ENCODE peak calls at places on chromosomes 11 and 22, in five cellular contexts. P is ovary, O is uterus, W is adrenal gland, Z is GM23338. F is an unnamed sample. For H3K4me1 and H3K27me3, the result is how much of the 10 kb centered on the place peaks cover.

GRCh38 chr11:57426439-57426753 is 525 bp downstream of the SLC43A3 start:
- DNase-seq in P (no peak), O (no peak), W (no peak), Z (peak), F (no peak)

GRCh38 chr11:74388678-74389327 is 9.4 kb downstream of the PGM2L1 start:
- DNase-seq in P (peak), O (peak), W (peak), Z (peak), F (no peak)

GRCh38 chr22:32535531-32536190 is 61.0 kb downstream of the FBXO7 start:
- DNase-seq in P (no peak), O (no peak), W (no peak), Z (no peak), F (no peak)

GRCh38 chr11:61889831-61890230 is 1.5 kb downstream of the FADS3 start:
- DNase-seq in P (no peak), O (no peak), W (no peak), Z (no peak), F (no peak)

GRCh38 chr11:13884159-13884799 is 78.2 kb upstream of the SPON1 start:
- DNase-seq in P (no peak), O (no peak), W (no peak), Z (no peak), F (no peak)

GRCh38 chr11:9688716-9689511 is 25.0 kb downstream of the SWAP70 start:
- DNase-seq in P (no peak), O (no peak), W (peak), Z (no peak), F (no peak)

GRCh38 chr11:118306556-118306955 is 2.0 kb downstream of the CD3E start:
- DNase-seq in P (no peak), O (no peak), W (no peak), Z (no peak), F (no peak)

GRCh38 chr11:2483426-2483825 is 38.6 kb downstream of the KCNQ1 start:
- DNase-seq in P (no peak), O (no peak), W (peak), Z (no peak), F (no peak)

GRCh38 chr11:17528181-17528691 is 16.0 kb downstream of the USH1C start:
- DNase-seq in P (no peak), O (peak), W (peak), Z (peak), F (peak)

GRCh38 chr11:33063326-33063775 is 24.0 kb downstream of the TCP11L1 start:
- DNase-seq in P (no peak), O (no peak), W (no peak), Z (no peak), F (no peak)

GRCh38 chr22:19179472-19180048 is 1.0 kb upstream of the SLC25A1 start:
- DNase-seq in P (peak), O (peak), W (peak), Z (peak), F (peak)

GRCh38 chr11:120773501-120774031 is 250.3 kb upstream of the TBCEL start:
- DNase-seq in P (no peak), O (no peak), W (peak), Z (no peak), F (no peak)

GRCh38 chr11:127993788-127994187 is 593.6 kb downstream of the ETS1 start:
- DNase-seq in P (no peak), O (no peak), W (no peak), Z (peak), F (no peak)

GRCh38 chr11:8092587-8093424 is 11.8 kb downstream of the TUB start:
- DNase-seq in P (peak), O (peak), W (peak), Z (peak), F (peak)

GRCh38 chr22:16603448-16603768 is 10.8 kb upstream of the CCT8L2 start:
- DNase-seq in P (no peak), O (no peak), W (no peak), Z (no peak), F (no peak)

GRCh38 chr11:96037267-96037990 is 113.5 kb upstream of the MTMR2 start:
- DNase-seq in P (no peak), O (no peak), W (no peak), Z (no peak), F (no peak)

GRCh38 chr11:128827494-128827893 is 39.6 kb downstream of the KCNJ1 start:
- DNase-seq in P (no peak), O (no peak), W (no peak), Z (no peak), F (no peak)

GRCh38 chr11:9574556-9574805 is 1.0 kb downstream of the WEE1 start:
- DNase-seq in P (peak), O (peak), W (no peak), Z (peak), F (peak)

GRCh38 chr22:45235851-45236342 is 4.8 kb downstream of the KIAA0930 start:
- DNase-seq in P (no peak), O (no peak), W (no peak), Z (no peak), F (no peak)

GRCh38 chr22:28923826-28924732 is 40.7 kb downstream of the ZNRF3 start:
- DNase-seq in P (peak), O (no peak), W (peak), Z (peak), F (no peak)

GRCh38 chr11:7555067-7555699 is 41.4 kb downstream of the PPFIBP2 start:
- DNase-seq in P (no peak), O (no peak), W (peak), Z (no peak), F (peak)

GRCh38 chr11:19714387-19715363 is 2.0 kb downstream of the NAV2 start:
- DNase-seq in P (peak), O (peak), W (peak), Z (peak), F (peak)

GRCh38 chr11:127564803-127565202 is 564.2 kb upstream of the KIRREL3 start:
- DNase-seq in P (no peak), O (no peak), W (no peak), Z (no peak), F (no peak)

GRCh38 chr11:64245797-64246623 is 733 bp downstream of the PPP1R14B start:
- DNase-seq in P (peak), O (peak), W (peak), Z (peak), F (peak)

GRCh38 chr11:29310016-29310415 is 706.8 kb downstream of the KCNA4 start:
- DNase-seq in P (no peak), O (no peak), W (no peak), Z (no peak), F (no peak)
- H3K4me1 ChIP-seq in P (under half), O (under half), W (under half), Z (under half), F (under half)

DNA sequence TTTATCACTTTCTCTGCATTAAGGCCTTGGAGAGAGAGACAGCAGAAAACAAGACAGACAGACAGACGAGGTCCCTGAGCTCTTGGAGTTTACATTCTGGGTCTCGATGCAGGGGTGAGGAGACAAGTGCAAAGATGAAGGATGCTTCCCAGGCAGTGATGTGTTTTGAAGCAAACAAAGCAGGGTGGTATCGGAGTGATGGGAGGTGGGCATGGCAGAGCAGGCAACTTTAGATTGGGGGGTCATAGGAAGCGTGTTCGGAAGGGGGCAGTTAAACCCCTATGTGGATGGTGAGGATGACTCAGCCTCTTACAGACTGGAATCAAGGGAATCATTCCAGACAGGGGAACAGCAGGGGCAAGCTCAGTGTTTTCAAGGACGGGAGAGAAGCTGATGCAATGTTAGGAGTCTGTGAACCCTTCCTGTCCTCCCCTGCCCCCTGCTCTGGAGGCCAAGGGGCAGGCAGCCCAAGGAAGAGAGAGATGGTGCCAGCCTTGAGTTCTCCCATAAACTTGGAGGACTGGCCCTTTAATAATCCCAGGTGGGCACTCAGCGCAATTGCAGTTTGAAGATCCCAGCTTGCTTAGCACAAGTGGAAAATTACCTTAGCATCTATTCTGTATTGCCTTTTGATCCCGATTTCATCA is 180.2 kb downstream of the CHST1 start:
- DNase-seq in P (no peak), O (no peak), W (no peak), Z (peak), F (no peak)
- H3K27me3 ChIP-seq in P (under half), O (under half), W (under half), Z (under half), F (half or more)

DNA sequence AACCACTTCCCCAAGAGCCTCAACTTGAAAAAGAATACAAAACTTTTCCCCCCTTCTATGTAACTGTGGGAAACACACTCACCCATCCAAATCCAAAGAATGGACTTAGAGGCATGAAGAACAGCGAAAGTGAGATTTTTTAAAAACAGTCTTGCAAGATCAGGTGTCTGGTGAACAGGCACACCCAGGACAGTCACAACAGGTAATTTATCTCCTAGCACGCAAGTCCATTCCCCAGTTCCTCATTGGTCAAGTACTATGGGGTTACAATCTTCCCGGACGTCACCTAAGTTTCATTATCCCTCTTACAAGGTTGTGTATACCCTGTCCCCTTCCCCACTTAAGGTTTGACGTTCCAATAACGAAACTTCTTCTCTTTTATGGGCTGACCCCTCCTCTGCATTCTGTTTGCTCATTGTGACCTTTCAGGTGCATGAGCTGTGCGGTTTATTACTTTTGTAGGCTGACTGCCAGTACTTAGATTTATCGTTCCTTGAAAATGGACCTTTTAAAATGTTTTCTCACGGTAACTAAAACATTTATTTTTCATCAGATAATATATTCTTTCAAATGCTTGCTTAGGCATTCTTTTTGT is 1402.0 kb downstream of the FAM181B start:
- DNase-seq in P (no peak), O (no peak), W (no peak), Z (no peak), F (no peak)
- H3K4me1 ChIP-seq in P (under half), O (under half), W (under half), Z (under half), F (under half)

GRCh38 chr22:44128961-44129613 is 51.6 kb upstream of the PARVG start:
- DNase-seq in P (no peak), O (no peak), W (no peak), Z (no peak), F (no peak)
- H3K27me3 ChIP-seq in P (under half), O (under half), W (under half), Z (under half), F (under half)

DNA sequence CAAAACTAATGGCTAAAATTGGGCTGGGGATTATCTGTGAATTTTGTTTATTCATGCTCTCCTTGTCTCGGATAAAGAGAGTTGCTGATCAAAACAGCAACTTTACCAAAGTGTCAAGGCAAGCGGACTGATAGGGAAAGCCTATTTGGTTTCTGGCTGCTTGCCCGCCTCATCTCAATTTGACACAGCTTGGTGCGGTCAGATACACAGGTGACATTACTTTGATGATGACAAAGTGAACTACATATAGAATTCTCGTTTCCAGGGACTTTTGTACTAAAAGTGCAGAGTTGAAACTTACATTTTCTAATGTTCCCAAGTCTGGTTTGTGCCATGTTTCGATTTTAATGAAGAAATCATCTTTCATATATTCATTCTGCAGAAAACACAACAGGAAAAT is 22.8 kb downstream of the PITPNB start:
- DNase-seq in P (no peak), O (no peak), W (no peak), Z (no peak), F (peak)
- H3K4me1 ChIP-seq in P (under half), O (under half), W (under half), Z (under half), F (half or more)

DNA sequence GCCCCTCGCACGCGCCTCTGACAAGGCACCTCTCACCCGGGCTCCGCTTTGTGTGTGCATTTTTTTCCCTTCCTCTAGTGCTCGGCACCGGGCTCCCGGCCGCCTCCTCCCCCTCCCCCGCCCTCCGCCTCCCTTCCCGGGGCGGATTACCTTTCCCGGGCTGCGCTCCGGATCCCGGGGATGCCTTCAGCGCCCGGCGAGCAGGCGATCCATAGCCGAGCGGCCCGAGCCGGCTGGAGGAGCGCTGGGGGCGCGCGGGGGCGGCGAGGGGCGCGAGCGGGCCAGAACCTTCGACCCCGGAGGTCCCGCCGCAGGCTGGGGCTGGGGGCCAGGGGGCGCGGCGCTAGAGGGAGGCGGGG is 282 bp downstream of the MPPED2 start:
- DNase-seq in P (peak), O (peak), W (peak), Z (peak), F (peak)
- H3K27me3 ChIP-seq in P (under half), O (under half), W (under half), Z (half or more), F (under half)

GRCh38 chr22:17972385-17973181 is 51.8 kb downstream of the MICAL3 start:
- DNase-seq in P (peak), O (peak), W (peak), Z (peak), F (no peak)
- H3K4me1 ChIP-seq in P (under half), O (under half), W (under half), Z (under half), F (half or more)

DNA sequence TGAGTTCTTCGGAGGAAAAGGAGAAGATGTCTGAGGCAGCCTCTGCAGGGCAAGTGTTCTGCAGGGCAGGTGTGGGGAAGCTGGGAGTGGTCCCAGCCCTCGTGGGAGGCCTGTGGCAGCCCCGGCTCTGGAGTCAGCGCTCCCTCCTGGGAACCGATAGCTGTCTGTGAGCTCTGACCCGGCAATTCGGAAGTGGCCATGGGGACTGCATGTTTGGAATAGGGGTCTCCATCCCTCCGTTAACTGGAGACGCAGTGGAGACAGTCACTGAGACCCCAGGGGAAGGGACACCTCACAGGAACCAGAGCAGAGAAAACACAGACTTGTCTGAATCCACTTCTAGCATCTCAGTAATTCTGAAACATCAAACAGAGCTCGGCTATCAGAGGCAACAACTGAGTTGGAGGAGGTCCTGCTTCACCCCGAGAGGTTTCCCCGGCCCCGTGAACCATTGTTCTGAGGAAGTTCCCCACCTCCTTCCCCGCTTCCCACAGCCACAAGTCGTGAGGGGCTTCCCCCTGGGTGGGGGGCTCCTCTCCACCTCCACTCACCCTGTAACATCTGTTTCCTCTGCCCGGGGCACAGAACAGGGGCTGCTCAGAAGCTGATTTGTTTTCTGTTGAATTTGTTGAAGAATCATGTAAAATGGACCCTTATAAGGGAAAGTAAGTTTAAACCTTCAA is 99.7 kb downstream of the BRD1 start:
- DNase-seq in P (no peak), O (no peak), W (peak), Z (no peak), F (no peak)
- H3K27me3 ChIP-seq in P (under half), O (under half), W (under half), Z (under half), F (half or more)

GRCh38 chr11:46159694-46160093 is 38.4 kb upstream of the PHF21A start:
- DNase-seq in P (no peak), O (no peak), W (no peak), Z (no peak), F (no peak)
- H3K4me1 ChIP-seq in P (under half), O (under half), W (under half), Z (under half), F (under half)

F was measured in left ventricle myocardium inferior.